ENCODE peak calls at places on chromosomes 3 and 15, in six cellular contexts. A is gastrocnemius medialis, S is HepG2, Z is GM12892, F is K562, O is H54. W is an unnamed sample.

GRCh38 chr3:159273608-159274007 is 471.8 kb downstream of the MFSD1 start:
- DNase-seq in F (peak), O (no peak), S (peak), A (no peak), Z (no peak), W (no peak)

GRCh38 chr3:155325263-155325835 is 31.9 kb upstream of the STRIT1 start:
- DNase-seq in O (peak), F (peak), A (no peak), Z (no peak), S (peak), W (no peak)

GRCh38 chr3:146817705-146818104 is 212.6 kb upstream of the PLSCR5 start:
- DNase-seq in O (no peak), F (no peak), S (no peak), Z (no peak), A (no peak), W (no peak)

GRCh38 chr3:9902372-9903237 is at the start of gene IL17RE:
- DNase-seq in O (no peak), F (peak), A (no peak), S (peak), Z (no peak), W (no peak)

GRCh38 chr3:121918779-121919483 is 24.7 kb downstream of the SLC15A2 start:
- DNase-seq in O (no peak), S (no peak), F (peak), A (no peak), Z (no peak), W (no peak)

GRCh38 chr3:17672506-17672905 is 69.9 kb downstream of the TBC1D5 start:
- DNase-seq in Z (no peak), A (no peak), F (no peak), O (no peak), S (no peak), W (no peak)

GRCh38 chr3:50519471-50520089 is 16.1 kb upstream of the CACNA2D2 start:
- DNase-seq in F (peak), A (peak), Z (peak), O (peak), S (peak), W (peak)

GRCh38 chr3:111936967-111937366 is 41.9 kb upstream of the ABHD10 start:
- DNase-seq in F (no peak), S (no peak), O (no peak), A (no peak), Z (no peak), W (no peak)

GRCh38 chr3:52827866-52828376 is 2.6 kb downstream of the ITIH4 start:
- DNase-seq in O (no peak), A (no peak), Z (no peak), S (peak), F (no peak), W (no peak)

GRCh38 chr3:57154470-57154869 is 10.7 kb downstream of the IL17RD start:
- DNase-seq in S (no peak), F (no peak), Z (no peak), O (no peak), A (no peak), W (no peak)

GRCh38 chr3:56682458-56683121 is 475 bp downstream of the TASOR start:
- DNase-seq in A (peak), Z (peak), O (peak), F (peak), S (peak), W (peak)

GRCh38 chr3:149553781-149554451 is 79.4 kb downstream of the TM4SF4 start:
- DNase-seq in A (no peak), O (no peak), Z (no peak), F (no peak), S (no peak), W (no peak)

GRCh38 chr3:47429476-47430270 is 46.1 kb downstream of the SCAP start:
- DNase-seq in A (no peak), O (no peak), S (no peak), Z (no peak), F (no peak), W (no peak)

DNA sequence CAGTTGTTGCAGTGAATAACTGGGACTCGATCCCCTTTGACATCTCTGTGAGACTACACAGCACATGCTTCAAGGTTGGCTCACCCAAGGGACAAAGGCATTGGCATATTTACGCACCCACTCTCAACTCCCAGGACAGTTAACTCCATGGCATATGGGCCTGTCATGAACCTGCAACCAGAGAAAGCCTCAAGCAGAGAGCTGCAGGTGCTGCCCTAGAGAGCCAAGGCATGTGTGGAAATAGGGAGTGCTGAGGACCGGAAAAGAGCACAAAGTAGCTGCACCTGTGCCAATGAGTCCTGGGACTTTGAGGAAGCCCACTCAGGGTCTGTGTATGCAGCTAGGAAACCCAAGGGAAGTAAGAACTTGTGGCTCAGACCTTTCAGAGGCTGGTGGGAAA is 32.9 kb upstream of the SLC24A5 start:
- DNase-seq in Z (no peak), O (no peak), A (no peak), S (no peak), F (no peak), W (no peak)
- TF ChIP-seq POLR2A in Z (no peak), O (no peak), A (no peak), S (no peak), F (no peak), W (no peak)

GRCh38 chr3:101676765-101677435 is at the start of gene ZBTB11:
- DNase-seq in O (peak), F (peak), S (peak), A (peak), Z (peak), W (peak)
- TF ChIP-seq POLR2A in O (peak), F (peak), S (peak), A (peak), Z (no peak), W (peak)

GRCh38 chr3:42516443-42516842 is 14.0 kb downstream of the VIPR1 start:
- DNase-seq in S (no peak), O (no peak), F (no peak), A (no peak), Z (no peak), W (no peak)
- TF ChIP-seq POLR2A in S (no peak), O (no peak), F (no peak), A (no peak), Z (no peak), W (no peak)

DNA sequence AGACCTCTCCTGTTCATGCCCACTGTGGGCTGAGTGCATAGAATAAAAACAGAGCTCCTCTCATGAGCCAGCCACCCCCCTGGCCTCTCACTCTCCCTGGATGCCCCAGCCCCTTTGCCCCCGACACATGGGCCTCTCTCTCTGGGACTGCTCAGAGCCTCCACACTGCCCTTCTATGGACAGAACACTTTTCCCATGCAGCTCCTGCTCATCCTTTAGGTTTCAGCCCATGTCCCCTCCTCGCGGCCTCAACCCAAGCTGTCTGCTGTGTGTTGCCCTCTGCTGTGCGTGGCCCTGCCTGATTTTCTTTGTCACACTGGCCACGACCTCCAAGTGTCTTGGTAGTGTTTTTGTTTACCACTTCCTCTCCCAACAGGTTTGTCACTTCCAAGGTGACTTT is 20.7 kb upstream of the PRR23E start:
- DNase-seq in S (no peak), F (no peak), A (no peak), O (no peak), Z (no peak), W (peak)
- TF ChIP-seq POLR2A in S (no peak), F (no peak), A (no peak), O (no peak), Z (no peak), W (no peak)

GRCh38 chr15:62883938-62884479 is 158.5 kb upstream of the TPM1 start:
- DNase-seq in A (no peak), O (no peak), Z (no peak), F (no peak), S (no peak), W (no peak)
- TF ChIP-seq POLR2A in A (no peak), O (no peak), Z (no peak), F (no peak), S (no peak), W (no peak)

GRCh38 chr3:73101916-73102315 is 40.5 kb downstream of the EBLN2 start:
- DNase-seq in A (no peak), F (no peak), O (no peak), Z (no peak), S (peak), W (no peak)
- TF ChIP-seq POLR2A in A (no peak), F (no peak), O (no peak), Z (no peak), S (no peak), W (no peak)

GRCh38 chr3:4986175-4986610 is 7.0 kb downstream of the BHLHE40 start:
- DNase-seq in O (no peak), F (no peak), A (no peak), S (no peak), Z (no peak), W (no peak)

GRCh38 chr3:4983739-4984510 is 4.7 kb downstream of the BHLHE40 start:
- DNase-seq in S (no peak), A (peak), F (peak), Z (no peak), O (no peak), W (no peak)

GRCh38 chr3:4984511-4984864 is 5.3 kb downstream of the BHLHE40 start:
- DNase-seq in F (no peak), O (no peak), S (no peak), A (no peak), Z (no peak), W (no peak)

GRCh38 chr3:4986611-4987373 is 7.6 kb downstream of the BHLHE40 start:
- DNase-seq in F (peak), A (peak), S (peak), O (peak), Z (peak), W (peak)

GRCh38 chr3:4985330-4986174 is 6.3 kb downstream of the BHLHE40 start:
- DNase-seq in S (peak), O (no peak), F (peak), A (peak), Z (no peak), W (peak)
- TF ChIP-seq POLR2A in S (no peak), O (peak), F (peak), A (peak), Z (peak), W (no peak)

GRCh38 chr3:53881691-53882593 is at the start of gene ACTR8:
- DNase-seq in F (peak), Z (peak), S (peak), A (peak), O (peak), W (peak)
- TF ChIP-seq POLR2A in F (peak), Z (peak), S (peak), A (peak), O (peak), W (no peak)

W was measured in breast epithelium.